ENCODE peak calls at places on chromosomes 11 and 22, in eight cellular contexts. V is fibroblast of mammary gland, K is EH, I is astrocyte, D is A549, T is T-cell, U is anterior cingulate cortex, P is ELR. L is an unnamed sample.

GRCh38 chr22:25752615-25753214 is 10.7 kb downstream of the MYO18B start:
- DNase-seq in T (no peak), I (no peak), V (no peak), U (no peak), K (no peak), P (no peak), D (no peak), L (no peak)

GRCh38 chr11:130480721-130481140 is 32.3 kb downstream of the ADAMTS15 start:
- DNase-seq in T (no peak), V (peak), D (no peak), I (peak), U (no peak), K (peak), P (peak), L (peak)

GRCh38 chr11:85310479-85310878 is 316.7 kb downstream of the DLG2 start:
- DNase-seq in U (no peak), T (no peak), V (no peak), D (no peak), I (no peak), P (no peak), K (no peak), L (no peak)

GRCh38 chr11:21195995-21196394 is 526.6 kb downstream of the NELL1 start:
- DNase-seq in I (no peak), T (no peak), U (no peak), K (no peak), D (no peak), P (no peak), V (no peak), L (no peak)

GRCh38 chr11:8906629-8907028 is 4.4 kb upstream of the AKIP1 start:
- DNase-seq in P (peak), V (peak), K (peak), I (peak), T (no peak), D (peak), U (no peak), L (peak)

GRCh38 chr22:31206896-31207687 is 5.0 kb upstream of the LIMK2 start:
- DNase-seq in K (no peak), T (no peak), D (no peak), P (no peak), V (no peak), I (no peak), U (no peak), L (no peak)

GRCh38 chr22:37753746-37754145 is 54.0 kb upstream of the GCAT start:
- DNase-seq in K (peak), D (peak), T (no peak), P (no peak), V (no peak), U (no peak), I (no peak), L (peak)

GRCh38 chr11:36684840-36685800 is 87.1 kb upstream of the RAG2 start:
- DNase-seq in I (no peak), K (no peak), V (no peak), T (no peak), P (no peak), U (no peak), D (no peak), L (no peak)

GRCh38 chr22:49299821-49300231 is 527.8 kb downstream of the BRD1 start:
- DNase-seq in T (no peak), P (no peak), V (no peak), D (no peak), I (no peak), K (no peak), U (no peak), L (no peak)

GRCh38 chr11:114296190-114296978 is at the start of gene NNMT:
- DNase-seq in T (no peak), K (peak), U (no peak), I (peak), V (peak), D (peak), P (peak), L (peak)

GRCh38 chr11:62539238-62539925 is 7.2 kb downstream of the AHNAK start:
- DNase-seq in K (peak), D (peak), P (peak), T (peak), U (no peak), V (peak), I (peak), L (peak)

GRCh38 chr11:10087621-10088225 is 206.3 kb downstream of the SBF2 start:
- DNase-seq in U (no peak), T (no peak), V (no peak), P (no peak), D (no peak), I (no peak), K (no peak), L (peak)